ENCODE peak calls at places on chromosomes 3 and 15, in four cellular contexts. X is activated naive CD4-positive, alpha-beta T cell; N is A549; B is CD8-positive, alpha-beta memory T cell. J is an unnamed sample.
A peak's percentile ranks its signal among the peaks of the same experiment; 100 is the strongest.

GRCh38 chr3:164418426-164418825 is 659.9 kb downstream of the SI start:
- DNase-seq in X (no peak), N (no peak), B (no peak), J (no peak)

GRCh38 chr15:43511012-43511885 is 6.2 kb upstream of the MAP1A start:
- DNase-seq in X (no peak), N (peak; percentile 38), B (no peak), J (no peak)

GRCh38 chr3:69698728-69699127 is 40.5 kb upstream of the MITF start:
- DNase-seq in X (no peak), N (no peak), B (no peak), J (no peak)

GRCh38 chr3:71463622-71464021 is 119.9 kb downstream of the FOXP1 start:
- DNase-seq in X (no peak), N (no peak), B (no peak), J (no peak)

GRCh38 chr3:44198265-44198956 is 43.3 kb upstream of the TOPAZ1 start:
- DNase-seq in X (peak; percentile 35), N (peak; percentile 51), B (peak; percentile 66), J (no peak)

GRCh38 chr15:44092221-44092620 is 102.8 kb downstream of the FRMD5 start:
- DNase-seq in X (no peak), N (no peak), B (no peak), J (no peak)

GRCh38 chr3:140015741-140016140 is 80.8 kb downstream of the CLSTN2 start:
- DNase-seq in X (no peak), N (no peak), B (no peak), J (no peak)

GRCh38 chr3:177852408-177852807 is 655.1 kb upstream of the TBL1XR1 start:
- DNase-seq in X (no peak), N (no peak), B (no peak), J (no peak)

GRCh38 chr15:94844533-94845390 is 613.4 kb downstream of the MCTP2 start:
- DNase-seq in X (no peak), N (no peak), B (no peak), J (no peak)

GRCh38 chr3:55690746-55691540 is 203.8 kb upstream of the WNT5A start:
- DNase-seq in X (no peak), N (no peak), B (no peak), J (no peak)

GRCh38 chr3:186164696-186165095 is 55.8 kb upstream of the ETV5 start:
- DNase-seq in X (no peak), N (no peak), B (no peak), J (no peak)

J was measured in GOT3.